ENCODE peak calls at places on chromosome 2, in seven cellular contexts. One of them, this sample, is unnamed.

GRCh38 chr2:177998006-177998405 is 74.6 kb downstream of the PDE11A start:
- DNase-seq in endothelial cell: no peak
- DNase-seq in IMR-90: peak
- DNase-seq in cardiac muscle cell: no peak
- DNase-seq in choroid plexus epithelial cell: peak
- DNase-seq in NB4: no peak
- DNase-seq in BJ: peak
- DNase-seq in this sample: peak

GRCh38 chr2:11014026-11014425 is 102.3 kb downstream of the KCNF1 start:
- DNase-seq in endothelial cell: no peak
- DNase-seq in IMR-90: no peak
- DNase-seq in cardiac muscle cell: no peak
- DNase-seq in choroid plexus epithelial cell: no peak
- DNase-seq in NB4: no peak
- DNase-seq in BJ: no peak
- DNase-seq in this sample: no peak

GRCh38 chr2:95346236-95346737 is 49.1 kb downstream of the KCNIP3 start:
- DNase-seq in endothelial cell: no peak
- DNase-seq in IMR-90: peak
- DNase-seq in cardiac muscle cell: peak
- DNase-seq in choroid plexus epithelial cell: peak
- DNase-seq in NB4: peak
- DNase-seq in BJ: no peak
- DNase-seq in this sample: no peak

GRCh38 chr2:105379741-105380186 is 19.1 kb downstream of the FHL2 start:
- DNase-seq in endothelial cell: no peak
- DNase-seq in IMR-90: no peak
- DNase-seq in cardiac muscle cell: no peak
- DNase-seq in choroid plexus epithelial cell: peak
- DNase-seq in NB4: peak
- DNase-seq in BJ: no peak
- DNase-seq in this sample: no peak

GRCh38 chr2:47094519-47095155 is 60.5 kb downstream of the STPG4 start:
- DNase-seq in endothelial cell: no peak
- DNase-seq in IMR-90: peak
- DNase-seq in cardiac muscle cell: no peak
- DNase-seq in choroid plexus epithelial cell: no peak
- DNase-seq in NB4: no peak
- DNase-seq in BJ: no peak
- DNase-seq in this sample: no peak

GRCh38 chr2:217611626-217612127 is 391.1 kb downstream of the TNS1 start:
- DNase-seq in endothelial cell: no peak
- DNase-seq in IMR-90: peak
- DNase-seq in cardiac muscle cell: no peak
- DNase-seq in choroid plexus epithelial cell: no peak
- DNase-seq in NB4: no peak
- DNase-seq in BJ: no peak
- DNase-seq in this sample: no peak

GRCh38 chr2:215299337-215299859 is 12.5 kb upstream of the ATIC start:
- DNase-seq in endothelial cell: no peak
- DNase-seq in IMR-90: no peak
- DNase-seq in cardiac muscle cell: peak
- DNase-seq in choroid plexus epithelial cell: no peak
- DNase-seq in NB4: no peak
- DNase-seq in BJ: no peak
- DNase-seq in this sample: no peak

GRCh38 chr2:124975224-124975623 is 950.1 kb downstream of the CNTNAP5 start:
- DNase-seq in endothelial cell: no peak
- DNase-seq in IMR-90: no peak
- DNase-seq in cardiac muscle cell: no peak
- DNase-seq in choroid plexus epithelial cell: no peak
- DNase-seq in NB4: no peak
- DNase-seq in BJ: no peak
- DNase-seq in this sample: no peak

GRCh38 chr2:191818725-191819333 is 28.1 kb downstream of the CAVIN2 start:
- DNase-seq in endothelial cell: no peak
- DNase-seq in IMR-90: no peak
- DNase-seq in cardiac muscle cell: peak
- DNase-seq in choroid plexus epithelial cell: peak
- DNase-seq in NB4: no peak
- DNase-seq in BJ: no peak
- DNase-seq in this sample: no peak

GRCh38 chr2:605674-606608 is 71.3 kb downstream of the TMEM18 start:
- DNase-seq in endothelial cell: no peak
- DNase-seq in IMR-90: no peak
- DNase-seq in cardiac muscle cell: no peak
- DNase-seq in choroid plexus epithelial cell: no peak
- DNase-seq in NB4: no peak
- DNase-seq in BJ: no peak
- DNase-seq in this sample: no peak

GRCh38 chr2:85511008-85511895 is 27.7 kb upstream of the MAT2A start:
- DNase-seq in endothelial cell: no peak
- DNase-seq in IMR-90: peak
- DNase-seq in cardiac muscle cell: no peak
- DNase-seq in choroid plexus epithelial cell: peak
- DNase-seq in NB4: no peak
- DNase-seq in BJ: no peak
- DNase-seq in this sample: no peak

GRCh38 chr2:170073288-170073687 is 104.7 kb upstream of the MYO3B start:
- DNase-seq in endothelial cell: no peak
- DNase-seq in IMR-90: peak
- DNase-seq in cardiac muscle cell: peak
- DNase-seq in choroid plexus epithelial cell: peak
- DNase-seq in NB4: no peak
- DNase-seq in BJ: peak
- DNase-seq in this sample: peak

GRCh38 chr2:151162185-151162584 is 99.5 kb downstream of the RBM43 start:
- DNase-seq in endothelial cell: no peak
- DNase-seq in IMR-90: peak
- DNase-seq in cardiac muscle cell: peak
- DNase-seq in choroid plexus epithelial cell: peak
- DNase-seq in NB4: no peak
- DNase-seq in BJ: no peak
- DNase-seq in this sample: peak

GRCh38 chr2:109129921-109130725 is 1.1 kb downstream of the SH3RF3 start:
- DNase-seq in endothelial cell: no peak
- DNase-seq in IMR-90: peak
- DNase-seq in cardiac muscle cell: peak
- DNase-seq in choroid plexus epithelial cell: peak
- DNase-seq in NB4: peak
- DNase-seq in BJ: no peak
- DNase-seq in this sample: no peak

GRCh38 chr2:111667542-111668273 is 216.3 kb downstream of the ANAPC1 start:
- DNase-seq in endothelial cell: peak
- DNase-seq in IMR-90: peak
- DNase-seq in cardiac muscle cell: peak
- DNase-seq in choroid plexus epithelial cell: peak
- DNase-seq in NB4: peak
- DNase-seq in BJ: no peak
- DNase-seq in this sample: no peak

GRCh38 chr2:238947243-238947760 is 99.4 kb downstream of the TWIST2 start:
- DNase-seq in endothelial cell: peak
- DNase-seq in IMR-90: no peak
- DNase-seq in cardiac muscle cell: no peak
- DNase-seq in choroid plexus epithelial cell: no peak
- DNase-seq in NB4: no peak
- DNase-seq in BJ: no peak
- DNase-seq in this sample: no peak

GRCh38 chr2:72994991-72995380 is 76.5 kb downstream of the SFXN5 start:
- DNase-seq in endothelial cell: no peak
- DNase-seq in IMR-90: no peak
- DNase-seq in cardiac muscle cell: no peak
- DNase-seq in choroid plexus epithelial cell: no peak
- DNase-seq in NB4: no peak
- DNase-seq in BJ: no peak
- DNase-seq in this sample: no peak

GRCh38 chr2:128473175-128474013 is 154.7 kb upstream of the HS6ST1 start:
- DNase-seq in endothelial cell: no peak
- DNase-seq in IMR-90: peak
- DNase-seq in cardiac muscle cell: peak
- DNase-seq in choroid plexus epithelial cell: peak
- DNase-seq in NB4: peak
- DNase-seq in BJ: peak
- DNase-seq in this sample: peak

GRCh38 chr2:128474014-128474961 is 155.6 kb upstream of the HS6ST1 start:
- DNase-seq in endothelial cell: no peak
- DNase-seq in IMR-90: no peak
- DNase-seq in cardiac muscle cell: no peak
- DNase-seq in choroid plexus epithelial cell: no peak
- DNase-seq in NB4: peak
- DNase-seq in BJ: no peak
- DNase-seq in this sample: no peak

GRCh38 chr2:128475427-128476211 is 157.0 kb upstream of the HS6ST1 start:
- DNase-seq in endothelial cell: no peak
- DNase-seq in IMR-90: no peak
- DNase-seq in cardiac muscle cell: no peak
- DNase-seq in choroid plexus epithelial cell: no peak
- DNase-seq in NB4: no peak
- DNase-seq in BJ: no peak
- DNase-seq in this sample: no peak

GRCh38 chr2:128474962-128475361 is 156.3 kb upstream of the HS6ST1 start:
- DNase-seq in endothelial cell: no peak
- DNase-seq in IMR-90: no peak
- DNase-seq in cardiac muscle cell: no peak
- DNase-seq in choroid plexus epithelial cell: no peak
- DNase-seq in NB4: no peak
- DNase-seq in BJ: no peak
- DNase-seq in this sample: no peak

GRCh38 chr2:128472789-128473174 is 154.1 kb upstream of the HS6ST1 start:
- DNase-seq in endothelial cell: no peak
- DNase-seq in IMR-90: peak
- DNase-seq in cardiac muscle cell: peak
- DNase-seq in choroid plexus epithelial cell: peak
- DNase-seq in NB4: no peak
- DNase-seq in BJ: peak
- DNase-seq in this sample: no peak
- TF ChIP-seq CTCF in endothelial cell: no peak
- TF ChIP-seq CTCF in IMR-90: no peak
- TF ChIP-seq CTCF in cardiac muscle cell: peak
- TF ChIP-seq CTCF in choroid plexus epithelial cell: peak
- TF ChIP-seq CTCF in NB4: no peak
- TF ChIP-seq CTCF in BJ: peak
- TF ChIP-seq CTCF in this sample: no peak

GRCh38 chr2:13052547-13052946 is 335.8 kb downstream of the TRIB2 start:
- DNase-seq in endothelial cell: no peak
- DNase-seq in IMR-90: no peak
- DNase-seq in cardiac muscle cell: no peak
- DNase-seq in choroid plexus epithelial cell: no peak
- DNase-seq in NB4: no peak
- DNase-seq in BJ: no peak
- DNase-seq in this sample: no peak

GRCh38 chr2:13050764-13051163 is 334.0 kb downstream of the TRIB2 start:
- DNase-seq in endothelial cell: no peak
- DNase-seq in IMR-90: peak
- DNase-seq in cardiac muscle cell: peak
- DNase-seq in choroid plexus epithelial cell: peak
- DNase-seq in NB4: peak
- DNase-seq in BJ: no peak
- DNase-seq in this sample: no peak

GRCh38 chr2:13046557-13047165 is 329.9 kb downstream of the TRIB2 start:
- DNase-seq in endothelial cell: no peak
- DNase-seq in IMR-90: peak
- DNase-seq in cardiac muscle cell: peak
- DNase-seq in choroid plexus epithelial cell: peak
- DNase-seq in NB4: peak
- DNase-seq in BJ: no peak
- DNase-seq in this sample: no peak
- TF ChIP-seq CTCF in endothelial cell: peak
- TF ChIP-seq CTCF in IMR-90: peak
- TF ChIP-seq CTCF in cardiac muscle cell: peak
- TF ChIP-seq CTCF in choroid plexus epithelial cell: peak
- TF ChIP-seq CTCF in NB4: no peak
- TF ChIP-seq CTCF in BJ: peak
- TF ChIP-seq CTCF in this sample: no peak

GRCh38 chr2:172887280-172887679 is 151.6 kb downstream of the RAPGEF4 start:
- DNase-seq in endothelial cell: no peak
- DNase-seq in IMR-90: no peak
- DNase-seq in cardiac muscle cell: no peak
- DNase-seq in choroid plexus epithelial cell: no peak
- DNase-seq in NB4: no peak
- DNase-seq in BJ: no peak
- DNase-seq in this sample: no peak

GRCh38 chr2:172888704-172889103 is 153.1 kb downstream of the RAPGEF4 start:
- DNase-seq in endothelial cell: no peak
- DNase-seq in IMR-90: no peak
- DNase-seq in cardiac muscle cell: no peak
- DNase-seq in choroid plexus epithelial cell: peak
- DNase-seq in NB4: no peak
- DNase-seq in BJ: no peak
- DNase-seq in this sample: no peak

GRCh38 chr2:172885996-172886395 is 150.4 kb downstream of the RAPGEF4 start:
- DNase-seq in endothelial cell: no peak
- DNase-seq in IMR-90: no peak
- DNase-seq in cardiac muscle cell: no peak
- DNase-seq in choroid plexus epithelial cell: no peak
- DNase-seq in NB4: no peak
- DNase-seq in BJ: no peak
- DNase-seq in this sample: no peak

GRCh38 chr2:172889767-172890430 is 154.3 kb downstream of the RAPGEF4 start:
- DNase-seq in endothelial cell: no peak
- DNase-seq in IMR-90: no peak
- DNase-seq in cardiac muscle cell: no peak
- DNase-seq in choroid plexus epithelial cell: no peak
- DNase-seq in NB4: peak
- DNase-seq in BJ: no peak
- DNase-seq in this sample: no peak

DNA sequence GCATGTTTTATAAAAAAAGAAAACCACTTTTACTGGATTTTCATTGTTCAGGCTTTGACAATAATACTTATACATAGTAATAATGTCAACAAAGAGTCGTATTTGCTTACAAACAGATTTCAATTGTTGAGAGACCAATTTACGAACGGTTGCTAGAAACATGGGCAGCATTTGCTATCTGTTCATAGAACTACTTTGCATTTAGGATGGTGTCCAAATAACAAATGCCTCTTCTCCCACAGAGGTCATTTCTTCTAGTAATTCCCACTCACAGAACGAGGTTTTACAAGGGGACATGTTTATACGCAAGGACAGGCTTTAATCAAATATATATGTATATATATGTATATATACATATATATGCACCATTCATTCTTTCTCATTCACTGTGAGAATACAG is 153.6 kb downstream of the RAPGEF4 start:
- DNase-seq in endothelial cell: no peak
- DNase-seq in IMR-90: no peak
- DNase-seq in cardiac muscle cell: no peak
- DNase-seq in choroid plexus epithelial cell: no peak
- DNase-seq in NB4: no peak
- DNase-seq in BJ: no peak
- DNase-seq in this sample: no peak
- TF ChIP-seq CTCF in endothelial cell: no peak
- TF ChIP-seq CTCF in IMR-90: no peak
- TF ChIP-seq CTCF in cardiac muscle cell: no peak
- TF ChIP-seq CTCF in choroid plexus epithelial cell: no peak
- TF ChIP-seq CTCF in NB4: no peak
- TF ChIP-seq CTCF in BJ: no peak
- TF ChIP-seq CTCF in this sample: no peak

GRCh38 chr2:30706534-30707303 is 100.5 kb downstream of the CAPN13 start:
- DNase-seq in endothelial cell: peak
- DNase-seq in IMR-90: peak
- DNase-seq in cardiac muscle cell: peak
- DNase-seq in choroid plexus epithelial cell: peak
- DNase-seq in NB4: peak
- DNase-seq in BJ: no peak
- DNase-seq in this sample: no peak
- TF ChIP-seq CTCF in endothelial cell: peak
- TF ChIP-seq CTCF in IMR-90: peak
- TF ChIP-seq CTCF in cardiac muscle cell: peak
- TF ChIP-seq CTCF in choroid plexus epithelial cell: peak
- TF ChIP-seq CTCF in NB4: peak
- TF ChIP-seq CTCF in BJ: peak
- TF ChIP-seq CTCF in this sample: peak

GRCh38 chr2:229335877-229336346 is 64.8 kb upstream of the PID1 start:
- DNase-seq in endothelial cell: no peak
- DNase-seq in IMR-90: no peak
- DNase-seq in cardiac muscle cell: no peak
- DNase-seq in choroid plexus epithelial cell: no peak
- DNase-seq in NB4: no peak
- DNase-seq in BJ: no peak
- DNase-seq in this sample: no peak
- TF ChIP-seq CTCF in endothelial cell: no peak
- TF ChIP-seq CTCF in IMR-90: no peak
- TF ChIP-seq CTCF in cardiac muscle cell: no peak
- TF ChIP-seq CTCF in choroid plexus epithelial cell: no peak
- TF ChIP-seq CTCF in NB4: no peak
- TF ChIP-seq CTCF in BJ: no peak
- TF ChIP-seq CTCF in this sample: no peak